ENCODE peak calls at places on chromosomes 16 and 17, in ten cellular contexts. P, S, L, H, W, N, E, X, B and I are unnamed samples.

GRCh38 chr16:12323007-12323699 is 346.6 kb downstream of the SNX29 start:
- DNase-seq in E (no peak), S (peak; percentile 17), H (no peak), B (peak; percentile 37), X (no peak), W (no peak), P (no peak), L (no peak), N (no peak), I (no peak)

GRCh38 chr16:84559311-84559932 is 55.0 kb upstream of the MEAK7 start:
- DNase-seq in P (no peak), N (no peak), B (no peak), H (peak; percentile 84), S (no peak), X (no peak), W (no peak), L (no peak), E (no peak), I (peak; percentile 51)

GRCh38 chr17:50182783-50183438 is 17.1 kb downstream of the SGCA start:
- DNase-seq in H (no peak), P (no peak), W (no peak), L (no peak), B (no peak), X (no peak), E (no peak), N (no peak), S (peak; percentile 43), I (no peak)

GRCh38 chr16:5895137-5895536 is 797.5 kb upstream of the EEF2KMT start:
- DNase-seq in B (no peak), N (no peak), L (no peak), E (no peak), X (no peak), W (no peak), S (no peak), P (no peak), H (no peak), I (no peak)

GRCh38 chr17:1928976-1929375 is 96.2 kb downstream of the RTN4RL1 start:
- DNase-seq in X (no peak), S (no peak), N (no peak), L (no peak), H (no peak), E (no peak), B (no peak), W (no peak), P (no peak), I (no peak)

GRCh38 chr17:80953471-80954315 is 37.9 kb upstream of the CHMP6 start:
- DNase-seq in L (no peak), W (no peak), S (no peak), P (peak; percentile 3), E (no peak), N (no peak), X (no peak), B (no peak), H (no peak), I (no peak)

GRCh38 chr16:56370836-56371235 is 54.5 kb downstream of the AMFR start:
- DNase-seq in W (no peak), P (peak; percentile 63), E (no peak), B (no peak), S (peak; percentile 28), H (no peak), N (peak; percentile 40), X (no peak), L (no peak), I (peak; percentile 36)

GRCh38 chr16:85626191-85626951 is 13.2 kb downstream of the GSE1 start:
- DNase-seq in X (no peak), S (no peak), W (no peak), P (peak; percentile 68), H (no peak), L (no peak), B (no peak), E (no peak), N (no peak), I (no peak)

GRCh38 chr17:30345527-30346075 is 11.7 kb upstream of the TMIGD1 start:
- DNase-seq in L (no peak), P (no peak), E (no peak), W (no peak), N (no peak), S (peak; percentile 41), X (peak; percentile 20), H (no peak), B (peak; percentile 28), I (peak; percentile 7)

GRCh38 chr16:86651823-86652222 is 73.5 kb downstream of the FOXL1 start:
- DNase-seq in W (no peak), P (no peak), X (no peak), S (no peak), N (no peak), B (no peak), H (no peak), E (no peak), L (no peak), I (no peak)

GRCh38 chr17:4101127-4101798 is 41.6 kb downstream of the ZZEF1 start:
- DNase-seq in S (no peak), E (no peak), X (peak; percentile 35), L (no peak), B (peak; percentile 44), N (peak; percentile 25), H (no peak), P (no peak), W (peak; percentile 7), I (no peak)

GRCh38 chr17:59330314-59330942 is 1.0 kb upstream of the YPEL2 start:
- DNase-seq in H (peak; percentile 91), W (no peak), B (no peak), L (no peak), N (no peak), X (no peak), P (peak; percentile 90), E (no peak), S (peak; percentile 39), I (peak; percentile 54)

GRCh38 chr16:10485698-10486382 is 94.6 kb downstream of the EMP2 start:
- DNase-seq in X (no peak), P (no peak), B (no peak), N (no peak), W (no peak), S (no peak), E (no peak), L (no peak), H (no peak), I (no peak)

GRCh38 chr16:85570735-85571562 is 42.2 kb upstream of the GSE1 start:
- DNase-seq in E (no peak), B (peak; percentile 86), P (no peak), S (no peak), W (no peak), H (no peak), L (no peak), X (peak; percentile 85), N (no peak), I (no peak)

GRCh38 chr17:55215711-55216110 is 49.0 kb upstream of the HLF start:
- DNase-seq in P (no peak), N (no peak), B (no peak), L (no peak), S (no peak), X (no peak), W (no peak), E (no peak), H (no peak), I (no peak)

GRCh38 chr17:39605492-39606433 is 2.0 kb downstream of the NEUROD2 start:
- DNase-seq in E (no peak), B (no peak), W (no peak), H (no peak), N (no peak), L (no peak), X (no peak), P (no peak), S (peak; percentile 21), I (peak; percentile 97)

GRCh38 chr17:67648032-67648761 is 69.5 kb upstream of the NOL11 start:
- DNase-seq in N (no peak), H (no peak), B (no peak), L (no peak), W (no peak), P (peak; percentile 48), S (no peak), X (no peak), E (no peak), I (no peak)

GRCh38 chr17:50394711-50395110 is 2.6 kb downstream of the LRRC59 start:
- DNase-seq in H (no peak), W (no peak), L (no peak), N (no peak), X (no peak), B (no peak), P (peak; percentile 58), E (no peak), S (peak; percentile 27), I (no peak)

DNA sequence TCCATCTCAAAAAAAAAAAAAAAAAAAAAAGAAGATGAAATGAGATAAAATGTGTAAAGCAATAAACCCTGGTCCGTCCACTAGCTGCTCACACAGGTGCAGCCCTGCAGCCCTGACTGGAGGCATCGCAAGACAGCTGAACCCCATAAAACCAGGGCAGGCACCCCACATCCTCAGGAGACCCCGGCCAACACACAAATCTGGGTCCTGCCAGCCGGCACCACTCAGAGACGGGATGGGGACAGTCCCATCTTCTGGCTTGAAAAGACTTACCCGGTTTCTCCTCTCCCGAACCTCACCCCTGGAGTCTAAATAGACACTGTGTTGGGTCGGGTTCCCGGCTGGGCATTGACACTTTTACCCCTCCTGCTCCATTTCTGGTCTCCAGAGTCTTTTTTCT is 52.7 kb upstream of the TNRC6C start:
- DNase-seq in B (no peak), H (no peak), W (no peak), E (no peak), X (no peak), N (no peak), L (no peak), P (no peak), S (no peak), I (no peak)
- TF ChIP-seq CTCF in B (no peak), H (no peak), W (no peak), E (no peak), X (no peak), N (no peak), L (no peak), P (no peak), S (no peak), I (no peak)

GRCh38 chr17:83104577-83105505 is 25.4 kb downstream of the METRNL start:
- DNase-seq in H (no peak), S (no peak), B (no peak), P (no peak), X (no peak), N (no peak), E (no peak), L (no peak), W (no peak), I (no peak)
- TF ChIP-seq CTCF in H (no peak), S (no peak), B (no peak), P (no peak), X (no peak), N (no peak), E (no peak), L (no peak), W (no peak), I (no peak)

DNA sequence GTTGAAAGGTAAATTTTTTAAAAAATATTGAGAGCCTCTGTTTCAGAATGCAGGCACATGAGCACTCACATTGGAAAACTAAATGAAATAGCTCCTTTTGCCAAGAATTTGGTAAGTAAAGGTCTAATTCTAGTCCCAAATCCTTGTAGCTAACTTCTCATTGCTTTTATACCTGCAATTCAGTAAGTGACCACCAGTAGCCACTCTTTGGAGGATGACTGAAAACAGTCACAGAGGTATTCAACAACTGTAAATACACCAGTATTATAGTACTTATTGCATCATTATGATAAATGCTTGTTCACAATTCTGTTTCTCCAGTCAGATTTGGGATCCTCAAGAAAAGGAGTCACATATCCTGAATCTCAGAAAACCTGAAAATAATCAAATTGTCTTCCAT is 562.4 kb upstream of the CDH11 start:
- DNase-seq in W (no peak), P (no peak), B (no peak), E (no peak), S (no peak), X (no peak), L (no peak), H (no peak), N (no peak), I (no peak)
- TF ChIP-seq CTCF in W (peak; percentile 22), P (no peak), B (no peak), E (no peak), S (peak; percentile 30), X (no peak), L (no peak), H (no peak), N (no peak), I (no peak)

GRCh38 chr17:28912281-28912937 is 9.5 kb upstream of the DHRS13 start:
- DNase-seq in W (no peak), H (peak; percentile 74), E (no peak), P (no peak), L (no peak), S (no peak), N (no peak), B (no peak), X (no peak), I (no peak)
- TF ChIP-seq CTCF in W (peak; percentile 14), H (peak; percentile 37), E (no peak), P (no peak), L (peak; percentile 71), S (peak; percentile 42), N (peak; percentile 8), B (no peak), X (peak; percentile 4), I (peak; percentile 11)